ENCODE peak calls at places on chromosome X, in nine cellular contexts. M is EH, U is retina, X is IMR-90, G is heart right ventricle, Z is breast epithelium, T is Panc1, D is stomach, P is SJSA1. C is an unnamed sample.

GRCh38 chrX:13081385-13082285 is 37.2 kb upstream of the FAM9C start:
- DNase-seq in G (no peak), Z (no peak), X (peak), T (no peak), D (no peak), M (peak), U (no peak), P (no peak), C (no peak)

GRCh38 chrX:68878977-68879376 is 50.2 kb downstream of the EFNB1 start:
- DNase-seq in M (no peak), P (no peak), Z (no peak), G (no peak), T (no peak), D (no peak), X (no peak), U (no peak), C (no peak)

GRCh38 chrX:37818031-37818430 is 29.3 kb downstream of the DYNLT3 start:
- DNase-seq in X (no peak), U (no peak), P (no peak), G (no peak), D (no peak), Z (no peak), T (no peak), M (no peak), C (no peak)

GRCh38 chrX:51894697-51895336 is 1.4 kb downstream of the MAGED1 start:
- DNase-seq in Z (no peak), G (peak), T (no peak), D (no peak), X (peak), U (peak), M (peak), P (peak), C (peak)

GRCh38 chrX:101287402-101287801 is 3.7 kb downstream of the TAF7L start:
- DNase-seq in T (peak), P (no peak), G (peak), M (peak), D (no peak), U (peak), X (peak), Z (no peak), C (no peak)

GRCh38 chrX:121641560-121641959 is 594.1 kb downstream of the GLUD2 start:
- DNase-seq in P (no peak), D (no peak), X (peak), U (no peak), T (no peak), G (no peak), M (peak), Z (no peak), C (no peak)

GRCh38 chrX:136319600-136319999 is 18.8 kb downstream of the ADGRG4 start:
- DNase-seq in P (no peak), T (no peak), X (no peak), M (no peak), Z (no peak), G (no peak), U (no peak), D (no peak), C (no peak)

GRCh38 chrX:101391831-101392230 is 1.0 kb downstream of the RPL36A start:
- DNase-seq in G (no peak), M (no peak), T (no peak), D (no peak), Z (no peak), X (no peak), P (no peak), U (no peak), C (no peak)